ENCODE peak calls at places on chromosomes 5 and 9, in nine cellular contexts. One of them, this sample, is unnamed.

GRCh38 chr5:55546991-55547390 is 12.2 kb upstream of the PLPP1 start:
- DNase-seq in NCI-H1105 treated with DMSO at 0.1 percent for 48 hours: no peak
- DNase-seq in stimulated activated CD8-positive, alpha-beta memory T cell treated with anti-CD3 and anti-CD28 coated beads, Interleukin-7, amount 100 ng/mL, for 4 hours: no peak
- DNase-seq in left cardiac atrium: no peak
- DNase-seq in central memory CD4-positive, alpha-beta T cell: no peak
- DNase-seq in A549: no peak
- DNase-seq in activated effector memory CD4-positive, alpha-beta T cell treated with anti-CD3 and anti-CD28 coated beads, Interleukin-2, amount 50 U/mL, for 16 hours: no peak
- DNase-seq in stimulated activated CD4-positive, alpha-beta T cell treated with anti-CD3 and anti-CD28 coated beads, Interleukin-12 subunit alpha, Interleukin-12 subunit beta, amount 100 ng/mL, for 4 hours: no peak
- DNase-seq in nucleus accumbens: no peak
- DNase-seq in this sample: no peak

GRCh38 chr5:42157215-42157614 is 232.1 kb downstream of the FBXO4 start:
- DNase-seq in NCI-H1105 treated with DMSO at 0.1 percent for 48 hours: no peak
- DNase-seq in stimulated activated CD8-positive, alpha-beta memory T cell treated with anti-CD3 and anti-CD28 coated beads, Interleukin-7, amount 100 ng/mL, for 4 hours: no peak
- DNase-seq in left cardiac atrium: no peak
- DNase-seq in central memory CD4-positive, alpha-beta T cell: no peak
- DNase-seq in A549: no peak
- DNase-seq in activated effector memory CD4-positive, alpha-beta T cell treated with anti-CD3 and anti-CD28 coated beads, Interleukin-2, amount 50 U/mL, for 16 hours: no peak
- DNase-seq in stimulated activated CD4-positive, alpha-beta T cell treated with anti-CD3 and anti-CD28 coated beads, Interleukin-12 subunit alpha, Interleukin-12 subunit beta, amount 100 ng/mL, for 4 hours: no peak
- DNase-seq in nucleus accumbens: no peak
- DNase-seq in this sample: no peak

GRCh38 chr5:124726631-124727362 is 19.6 kb downstream of the ZNF608 start:
- DNase-seq in NCI-H1105 treated with DMSO at 0.1 percent for 48 hours: no peak
- DNase-seq in stimulated activated CD8-positive, alpha-beta memory T cell treated with anti-CD3 and anti-CD28 coated beads, Interleukin-7, amount 100 ng/mL, for 4 hours: no peak
- DNase-seq in left cardiac atrium: no peak
- DNase-seq in central memory CD4-positive, alpha-beta T cell: no peak
- DNase-seq in A549: no peak
- DNase-seq in activated effector memory CD4-positive, alpha-beta T cell treated with anti-CD3 and anti-CD28 coated beads, Interleukin-2, amount 50 U/mL, for 16 hours: no peak
- DNase-seq in stimulated activated CD4-positive, alpha-beta T cell treated with anti-CD3 and anti-CD28 coated beads, Interleukin-12 subunit alpha, Interleukin-12 subunit beta, amount 100 ng/mL, for 4 hours: no peak
- DNase-seq in nucleus accumbens: no peak
- DNase-seq in this sample: no peak

GRCh38 chr5:62316110-62316509 is 10.1 kb downstream of the KIF2A start:
- DNase-seq in NCI-H1105 treated with DMSO at 0.1 percent for 48 hours: no peak
- DNase-seq in stimulated activated CD8-positive, alpha-beta memory T cell treated with anti-CD3 and anti-CD28 coated beads, Interleukin-7, amount 100 ng/mL, for 4 hours: no peak
- DNase-seq in left cardiac atrium: no peak
- DNase-seq in central memory CD4-positive, alpha-beta T cell: no peak
- DNase-seq in A549: no peak
- DNase-seq in activated effector memory CD4-positive, alpha-beta T cell treated with anti-CD3 and anti-CD28 coated beads, Interleukin-2, amount 50 U/mL, for 16 hours: no peak
- DNase-seq in stimulated activated CD4-positive, alpha-beta T cell treated with anti-CD3 and anti-CD28 coated beads, Interleukin-12 subunit alpha, Interleukin-12 subunit beta, amount 100 ng/mL, for 4 hours: no peak
- DNase-seq in nucleus accumbens: no peak
- DNase-seq in this sample: no peak

GRCh38 chr9:27308691-27309390 is 11.9 kb upstream of the EQTN start:
- DNase-seq in NCI-H1105 treated with DMSO at 0.1 percent for 48 hours: no peak
- DNase-seq in stimulated activated CD8-positive, alpha-beta memory T cell treated with anti-CD3 and anti-CD28 coated beads, Interleukin-7, amount 100 ng/mL, for 4 hours: no peak
- DNase-seq in left cardiac atrium: no peak
- DNase-seq in central memory CD4-positive, alpha-beta T cell: no peak
- DNase-seq in A549: no peak
- DNase-seq in activated effector memory CD4-positive, alpha-beta T cell treated with anti-CD3 and anti-CD28 coated beads, Interleukin-2, amount 50 U/mL, for 16 hours: no peak
- DNase-seq in stimulated activated CD4-positive, alpha-beta T cell treated with anti-CD3 and anti-CD28 coated beads, Interleukin-12 subunit alpha, Interleukin-12 subunit beta, amount 100 ng/mL, for 4 hours: no peak
- DNase-seq in nucleus accumbens: no peak
- DNase-seq in this sample: no peak

GRCh38 chr5:73417307-73418035 is 31.1 kb downstream of the FOXD1 start:
- DNase-seq in NCI-H1105 treated with DMSO at 0.1 percent for 48 hours: no peak
- DNase-seq in stimulated activated CD8-positive, alpha-beta memory T cell treated with anti-CD3 and anti-CD28 coated beads, Interleukin-7, amount 100 ng/mL, for 4 hours: no peak
- DNase-seq in left cardiac atrium: no peak
- DNase-seq in central memory CD4-positive, alpha-beta T cell: no peak
- DNase-seq in A549: no peak
- DNase-seq in activated effector memory CD4-positive, alpha-beta T cell treated with anti-CD3 and anti-CD28 coated beads, Interleukin-2, amount 50 U/mL, for 16 hours: no peak
- DNase-seq in stimulated activated CD4-positive, alpha-beta T cell treated with anti-CD3 and anti-CD28 coated beads, Interleukin-12 subunit alpha, Interleukin-12 subunit beta, amount 100 ng/mL, for 4 hours: no peak
- DNase-seq in nucleus accumbens: no peak
- DNase-seq in this sample: no peak

GRCh38 chr9:94135222-94135621 is 51.0 kb downstream of the PTPDC1 start:
- DNase-seq in NCI-H1105 treated with DMSO at 0.1 percent for 48 hours: no peak
- DNase-seq in stimulated activated CD8-positive, alpha-beta memory T cell treated with anti-CD3 and anti-CD28 coated beads, Interleukin-7, amount 100 ng/mL, for 4 hours: no peak
- DNase-seq in left cardiac atrium: no peak
- DNase-seq in central memory CD4-positive, alpha-beta T cell: no peak
- DNase-seq in A549: no peak
- DNase-seq in activated effector memory CD4-positive, alpha-beta T cell treated with anti-CD3 and anti-CD28 coated beads, Interleukin-2, amount 50 U/mL, for 16 hours: no peak
- DNase-seq in stimulated activated CD4-positive, alpha-beta T cell treated with anti-CD3 and anti-CD28 coated beads, Interleukin-12 subunit alpha, Interleukin-12 subunit beta, amount 100 ng/mL, for 4 hours: no peak
- DNase-seq in nucleus accumbens: no peak
- DNase-seq in this sample: no peak

GRCh38 chr9:4837768-4838546 is 45.2 kb downstream of the RCL1 start:
- DNase-seq in NCI-H1105 treated with DMSO at 0.1 percent for 48 hours: no peak
- DNase-seq in stimulated activated CD8-positive, alpha-beta memory T cell treated with anti-CD3 and anti-CD28 coated beads, Interleukin-7, amount 100 ng/mL, for 4 hours: no peak
- DNase-seq in left cardiac atrium: no peak
- DNase-seq in central memory CD4-positive, alpha-beta T cell: no peak
- DNase-seq in A549: no peak
- DNase-seq in activated effector memory CD4-positive, alpha-beta T cell treated with anti-CD3 and anti-CD28 coated beads, Interleukin-2, amount 50 U/mL, for 16 hours: no peak
- DNase-seq in stimulated activated CD4-positive, alpha-beta T cell treated with anti-CD3 and anti-CD28 coated beads, Interleukin-12 subunit alpha, Interleukin-12 subunit beta, amount 100 ng/mL, for 4 hours: no peak
- DNase-seq in nucleus accumbens: no peak
- DNase-seq in this sample: no peak

GRCh38 chr5:73558950-73559349 is 6.5 kb downstream of the ANKRA2 start:
- DNase-seq in NCI-H1105 treated with DMSO at 0.1 percent for 48 hours: no peak
- DNase-seq in stimulated activated CD8-positive, alpha-beta memory T cell treated with anti-CD3 and anti-CD28 coated beads, Interleukin-7, amount 100 ng/mL, for 4 hours: no peak
- DNase-seq in left cardiac atrium: no peak
- DNase-seq in central memory CD4-positive, alpha-beta T cell: no peak
- DNase-seq in A549: peak
- DNase-seq in activated effector memory CD4-positive, alpha-beta T cell treated with anti-CD3 and anti-CD28 coated beads, Interleukin-2, amount 50 U/mL, for 16 hours: no peak
- DNase-seq in stimulated activated CD4-positive, alpha-beta T cell treated with anti-CD3 and anti-CD28 coated beads, Interleukin-12 subunit alpha, Interleukin-12 subunit beta, amount 100 ng/mL, for 4 hours: no peak
- DNase-seq in nucleus accumbens: no peak
- DNase-seq in this sample: no peak

GRCh38 chr5:89930591-89931383 is 478.8 kb downstream of the CETN3 start:
- DNase-seq in NCI-H1105 treated with DMSO at 0.1 percent for 48 hours: no peak
- DNase-seq in stimulated activated CD8-positive, alpha-beta memory T cell treated with anti-CD3 and anti-CD28 coated beads, Interleukin-7, amount 100 ng/mL, for 4 hours: no peak
- DNase-seq in left cardiac atrium: no peak
- DNase-seq in central memory CD4-positive, alpha-beta T cell: no peak
- DNase-seq in A549: no peak
- DNase-seq in activated effector memory CD4-positive, alpha-beta T cell treated with anti-CD3 and anti-CD28 coated beads, Interleukin-2, amount 50 U/mL, for 16 hours: no peak
- DNase-seq in stimulated activated CD4-positive, alpha-beta T cell treated with anti-CD3 and anti-CD28 coated beads, Interleukin-12 subunit alpha, Interleukin-12 subunit beta, amount 100 ng/mL, for 4 hours: no peak
- DNase-seq in nucleus accumbens: no peak
- DNase-seq in this sample: no peak

GRCh38 chr5:62692946-62693713 is 114.5 kb downstream of the LRRC70 start:
- DNase-seq in NCI-H1105 treated with DMSO at 0.1 percent for 48 hours: peak
- DNase-seq in stimulated activated CD8-positive, alpha-beta memory T cell treated with anti-CD3 and anti-CD28 coated beads, Interleukin-7, amount 100 ng/mL, for 4 hours: no peak
- DNase-seq in left cardiac atrium: no peak
- DNase-seq in central memory CD4-positive, alpha-beta T cell: no peak
- DNase-seq in A549: no peak
- DNase-seq in activated effector memory CD4-positive, alpha-beta T cell treated with anti-CD3 and anti-CD28 coated beads, Interleukin-2, amount 50 U/mL, for 16 hours: no peak
- DNase-seq in stimulated activated CD4-positive, alpha-beta T cell treated with anti-CD3 and anti-CD28 coated beads, Interleukin-12 subunit alpha, Interleukin-12 subunit beta, amount 100 ng/mL, for 4 hours: no peak
- DNase-seq in nucleus accumbens: no peak
- DNase-seq in this sample: no peak

GRCh38 chr9:136551401-136552116 is 5.7 kb upstream of the NOTCH1 start:
- DNase-seq in NCI-H1105 treated with DMSO at 0.1 percent for 48 hours: no peak
- DNase-seq in stimulated activated CD8-positive, alpha-beta memory T cell treated with anti-CD3 and anti-CD28 coated beads, Interleukin-7, amount 100 ng/mL, for 4 hours: no peak
- DNase-seq in left cardiac atrium: peak
- DNase-seq in central memory CD4-positive, alpha-beta T cell: no peak
- DNase-seq in A549: peak
- DNase-seq in activated effector memory CD4-positive, alpha-beta T cell treated with anti-CD3 and anti-CD28 coated beads, Interleukin-2, amount 50 U/mL, for 16 hours: no peak
- DNase-seq in stimulated activated CD4-positive, alpha-beta T cell treated with anti-CD3 and anti-CD28 coated beads, Interleukin-12 subunit alpha, Interleukin-12 subunit beta, amount 100 ng/mL, for 4 hours: no peak
- DNase-seq in nucleus accumbens: no peak
- DNase-seq in this sample: no peak

GRCh38 chr5:81794246-81794645 is 43.3 kb upstream of the SSBP2 start:
- DNase-seq in NCI-H1105 treated with DMSO at 0.1 percent for 48 hours: no peak
- DNase-seq in stimulated activated CD8-positive, alpha-beta memory T cell treated with anti-CD3 and anti-CD28 coated beads, Interleukin-7, amount 100 ng/mL, for 4 hours: no peak
- DNase-seq in left cardiac atrium: no peak
- DNase-seq in central memory CD4-positive, alpha-beta T cell: no peak
- DNase-seq in A549: no peak
- DNase-seq in activated effector memory CD4-positive, alpha-beta T cell treated with anti-CD3 and anti-CD28 coated beads, Interleukin-2, amount 50 U/mL, for 16 hours: no peak
- DNase-seq in stimulated activated CD4-positive, alpha-beta T cell treated with anti-CD3 and anti-CD28 coated beads, Interleukin-12 subunit alpha, Interleukin-12 subunit beta, amount 100 ng/mL, for 4 hours: no peak
- DNase-seq in nucleus accumbens: no peak
- DNase-seq in this sample: no peak

GRCh38 chr5:181069767-181070491 is 29.9 kb downstream of the BTNL9 start:
- DNase-seq in NCI-H1105 treated with DMSO at 0.1 percent for 48 hours: no peak
- DNase-seq in stimulated activated CD8-positive, alpha-beta memory T cell treated with anti-CD3 and anti-CD28 coated beads, Interleukin-7, amount 100 ng/mL, for 4 hours: no peak
- DNase-seq in left cardiac atrium: no peak
- DNase-seq in central memory CD4-positive, alpha-beta T cell: no peak
- DNase-seq in A549: no peak
- DNase-seq in activated effector memory CD4-positive, alpha-beta T cell treated with anti-CD3 and anti-CD28 coated beads, Interleukin-2, amount 50 U/mL, for 16 hours: no peak
- DNase-seq in stimulated activated CD4-positive, alpha-beta T cell treated with anti-CD3 and anti-CD28 coated beads, Interleukin-12 subunit alpha, Interleukin-12 subunit beta, amount 100 ng/mL, for 4 hours: no peak
- DNase-seq in nucleus accumbens: no peak
- DNase-seq in this sample: no peak

This sample was measured in activated CD4-positive, CD25-positive, alpha-beta regulatory T cell treated with anti-CD3 and anti-CD28 coated beads, Interleukin-2, amount 50 U/mL, for 72 hours.